ENCODE peak calls at places on chromosomes 11 and 22, in seven cellular contexts. D is fibroblast of the aortic adventitia, T is heart left ventricle, L is Ammon's horn, B is lung, S is iris pigment epithelial cell, C is HAP-1. M is an unnamed sample.

GRCh38 chr11:130103296-130103814 is 33.7 kb downstream of the APLP2 start:
- DNase-seq in T (no peak), S (peak), C (no peak), L (no peak), B (no peak), D (peak), M (no peak)

GRCh38 chr11:2991477-2992233 is 474 bp downstream of the NAP1L4 start:
- DNase-seq in L (peak), B (peak), T (peak), C (peak), D (peak), S (peak), M (peak)

GRCh38 chr22:19115628-19116027 is 6.6 kb downstream of the DGCR2 start:
- DNase-seq in S (no peak), B (no peak), L (peak), T (no peak), D (no peak), C (no peak), M (no peak)

GRCh38 chr11:73273246-73273890 is 1.2 kb downstream of the P2RY6 start:
- DNase-seq in B (no peak), T (peak), L (no peak), C (no peak), S (no peak), D (no peak), M (no peak)

GRCh38 chr11:5891216-5891800 is 1.7 kb upstream of the OR52E5 start:
- DNase-seq in L (no peak), S (peak), T (no peak), C (no peak), B (no peak), D (peak), M (no peak)

GRCh38 chr11:107563702-107564101 is 1.8 kb downstream of the ALKBH8 start:
- DNase-seq in B (no peak), T (peak), C (peak), S (peak), D (peak), L (peak), M (no peak)

GRCh38 chr11:27317751-27318150 is 45.3 kb downstream of the CCDC34 start:
- DNase-seq in C (no peak), D (peak), S (peak), B (no peak), L (no peak), T (no peak), M (peak)

GRCh38 chr11:78851883-78852586 is 277.4 kb upstream of the NARS2 start:
- DNase-seq in L (no peak), S (no peak), C (no peak), T (no peak), D (no peak), B (no peak), M (no peak)

GRCh38 chr11:128146926-128147605 is 440.3 kb downstream of the ETS1 start:
- DNase-seq in S (peak), D (no peak), B (no peak), L (no peak), T (no peak), C (no peak), M (no peak)

GRCh38 chr11:2587976-2588748 is 111.6 kb downstream of the KCNQ1OT1 start:
- DNase-seq in D (no peak), C (no peak), L (peak), T (no peak), B (no peak), S (no peak), M (no peak)

GRCh38 chr22:21865041-21865440 is 2.4 kb downstream of the MAPK1 start:
- DNase-seq in L (peak), C (peak), T (peak), B (peak), S (peak), D (peak), M (no peak)

GRCh38 chr22:19178065-19178658 is 374 bp downstream of the SLC25A1 start:
- DNase-seq in S (peak), C (peak), L (no peak), B (no peak), D (peak), T (peak), M (no peak)

GRCh38 chr11:59756496-59756840 is 1.3 kb downstream of the STX3 start:
- DNase-seq in B (no peak), D (no peak), S (no peak), T (no peak), L (no peak), C (no peak), M (no peak)

M was measured in NT2/D1.